ENCODE peak calls at places on chromosomes 16 and 17, in eight cellular contexts. B, Z, J, Y, I, M, C and U are unnamed samples. For H3K36me3 and H3K27me3, the result is how much of the 10 kb centered on the place peaks cover.

GRCh38 chr17:73976676-73977521 is 226.6 kb upstream of the RPL38 start:
- DNase-seq in B (no peak), Z (no peak), J (no peak), Y (no peak), I (no peak), M (no peak), C (no peak), U (peak)

GRCh38 chr17:9843152-9844010 is 17.7 kb downstream of the GLP2R start:
- DNase-seq in B (no peak), Z (no peak), J (no peak), Y (no peak), I (no peak), M (no peak), C (no peak), U (no peak)

GRCh38 chr17:45284176-45285140 is 22.6 kb upstream of the SPATA32 start:
- DNase-seq in B (no peak), Z (no peak), J (peak), Y (peak), I (peak), M (peak), C (no peak), U (no peak)

GRCh38 chr16:28473714-28474265 is 1.7 kb upstream of the NPIPB7 start:
- DNase-seq in B (no peak), Z (no peak), J (no peak), Y (no peak), I (no peak), M (no peak), C (no peak), U (no peak)

GRCh38 chr16:71214771-71215381 is 15.6 kb downstream of the HYDIN start:
- DNase-seq in B (no peak), Z (no peak), J (no peak), Y (no peak), I (no peak), M (peak), C (no peak), U (no peak)

GRCh38 chr17:38789185-38789584 is 10.2 kb downstream of the PIP4K2B start:
- DNase-seq in B (no peak), Z (no peak), J (no peak), Y (no peak), I (no peak), M (no peak), C (no peak), U (no peak)

GRCh38 chr16:10749680-10750035 is 6.0 kb downstream of the NUBP1 start:
- DNase-seq in B (no peak), Z (no peak), J (no peak), Y (no peak), I (no peak), M (no peak), C (no peak), U (peak)

GRCh38 chr17:14299261-14300093 is 1.4 kb upstream of the HS3ST3B1 start:
- DNase-seq in B (no peak), Z (peak), J (no peak), Y (no peak), I (no peak), M (peak), C (no peak), U (peak)

GRCh38 chr17:19744922-19745757 is 3.0 kb downstream of the ALDH3A1 start:
- DNase-seq in B (peak), Z (peak), J (peak), Y (peak), I (peak), M (no peak), C (peak), U (no peak)

GRCh38 chr16:59635674-59636073 is 901.6 kb upstream of the GOT2 start:
- DNase-seq in B (no peak), Z (no peak), J (no peak), Y (no peak), I (no peak), M (no peak), C (peak), U (peak)

GRCh38 chr17:42131232-42131631 is 8.6 kb downstream of the HSPB9 start:
- DNase-seq in B (no peak), Z (no peak), J (no peak), Y (no peak), I (no peak), M (no peak), C (no peak), U (no peak)

GRCh38 chr16:77359065-77359502 is 75.8 kb downstream of the ADAMTS18 start:
- DNase-seq in B (no peak), Z (no peak), J (no peak), Y (no peak), I (peak), M (peak), C (peak), U (peak)

GRCh38 chr16:53412549-53412948 is 21.7 kb upstream of the RBL2 start:
- DNase-seq in B (no peak), Z (no peak), J (no peak), Y (no peak), I (no peak), M (no peak), C (no peak), U (no peak)

GRCh38 chr16:86024210-86024609 is 125.2 kb downstream of the IRF8 start:
- DNase-seq in B (no peak), Z (no peak), J (no peak), Y (no peak), I (no peak), M (no peak), C (no peak), U (no peak)

GRCh38 chr17:13871261-13871660 is 198.0 kb upstream of the COX10 start:
- DNase-seq in B (no peak), Z (no peak), J (no peak), Y (no peak), I (no peak), M (no peak), C (no peak), U (no peak)

GRCh38 chr17:42153919-42154491 is 784 bp downstream of the RAB5C start:
- DNase-seq in B (no peak), Z (no peak), J (no peak), Y (no peak), I (no peak), M (peak), C (peak), U (peak)

GRCh38 chr16:84720180-84720579 is 20.4 kb downstream of the USP10 start:
- DNase-seq in B (no peak), Z (no peak), J (no peak), Y (no peak), I (no peak), M (no peak), C (peak), U (no peak)

GRCh38 chr16:81004646-81005353 is 1.9 kb downstream of the CMC2 start:
- DNase-seq in B (no peak), Z (no peak), J (no peak), Y (no peak), I (peak), M (peak), C (peak), U (peak)

GRCh38 chr16:69073181-69073669 is 32.2 kb upstream of the HAS3 start:
- DNase-seq in B (no peak), Z (peak), J (no peak), Y (no peak), I (no peak), M (no peak), C (peak), U (peak)

GRCh38 chr17:38867179-38867994 is 2.5 kb upstream of the LASP1 start:
- DNase-seq in B (peak), Z (peak), J (peak), Y (no peak), I (no peak), M (peak), C (peak), U (peak)

GRCh38 chr17:49887744-49888360 is 40.0 kb upstream of the TAC4 start:
- DNase-seq in B (no peak), Z (no peak), J (no peak), Y (peak), I (peak), M (no peak), C (no peak), U (no peak)

GRCh38 chr16:70463235-70463634 is 8.8 kb downstream of the FCSK start:
- DNase-seq in B (no peak), Z (no peak), J (no peak), Y (no peak), I (no peak), M (no peak), C (no peak), U (no peak)

GRCh38 chr16:58713742-58714141 is 20.4 kb downstream of the GOT2 start:
- DNase-seq in B (no peak), Z (no peak), J (no peak), Y (no peak), I (no peak), M (no peak), C (no peak), U (no peak)

GRCh38 chr17:45942284-45942683 is 47.9 kb downstream of the MAPT start:
- DNase-seq in B (peak), Z (no peak), J (peak), Y (peak), I (peak), M (no peak), C (no peak), U (peak)

GRCh38 chr17:60154616-60155426 is 5.0 kb downstream of the CA4 start:
- DNase-seq in B (peak), Z (no peak), J (no peak), Y (no peak), I (no peak), M (no peak), C (peak), U (peak)

GRCh38 chr16:19118938-19119431 is 5.2 kb downstream of the ITPRIPL2 start:
- DNase-seq in B (peak), Z (peak), J (no peak), Y (peak), I (no peak), M (no peak), C (peak), U (peak)

GRCh38 chr17:40915721-40916256 is 21.7 kb downstream of the KRT23 start:
- DNase-seq in B (no peak), Z (no peak), J (no peak), Y (no peak), I (no peak), M (no peak), C (no peak), U (no peak)

GRCh38 chr16:48231675-48232214 is 12.4 kb upstream of the LONP2 start:
- DNase-seq in B (no peak), Z (no peak), J (peak), Y (no peak), I (peak), M (peak), C (peak), U (peak)

GRCh38 chr17:8371786-8372185 is 4.7 kb downstream of the KRABD2 start:
- DNase-seq in B (no peak), Z (no peak), J (no peak), Y (no peak), I (no peak), M (no peak), C (no peak), U (no peak)

GRCh38 chr16:75224281-75224680 is 5.5 kb downstream of the CTRB1 start:
- DNase-seq in B (no peak), Z (no peak), J (no peak), Y (no peak), I (no peak), M (no peak), C (no peak), U (no peak)

GRCh38 chr16:54284319-54284930 is 2.2 kb downstream of the IRX3 start:
- DNase-seq in B (no peak), Z (no peak), J (no peak), Y (no peak), I (peak), M (peak), C (no peak), U (peak)

GRCh38 chr16:23597003-23597756 is 1.1 kb upstream of the NDUFAB1 start:
- DNase-seq in B (no peak), Z (no peak), J (peak), Y (no peak), I (no peak), M (peak), C (no peak), U (peak)

GRCh38 chr16:26709754-26710153 is 357.0 kb upstream of the C16orf82 start:
- DNase-seq in B (no peak), Z (no peak), J (no peak), Y (no peak), I (no peak), M (no peak), C (no peak), U (no peak)

GRCh38 chr17:51371732-51372151 is 111.4 kb downstream of the UTP18 start:
- DNase-seq in B (no peak), Z (no peak), J (no peak), Y (no peak), I (peak), M (peak), C (peak), U (peak)

GRCh38 chr16:73046484-73047214 is 1.3 kb downstream of the ZFHX3 start:
- DNase-seq in B (no peak), Z (no peak), J (no peak), Y (no peak), I (no peak), M (no peak), C (no peak), U (no peak)

GRCh38 chr16:63361032-63361624 is 1324.9 kb upstream of the CDH8 start:
- DNase-seq in B (no peak), Z (no peak), J (no peak), Y (no peak), I (no peak), M (peak), C (peak), U (no peak)

GRCh38 chr16:78607465-78607864 is 508.0 kb downstream of the WWOX start:
- DNase-seq in B (no peak), Z (no peak), J (no peak), Y (no peak), I (no peak), M (no peak), C (no peak), U (no peak)

GRCh38 chr16:10981697-10982216 is 37.4 kb downstream of the CLEC16A start:
- DNase-seq in B (no peak), Z (no peak), J (no peak), Y (no peak), I (no peak), M (peak), C (no peak), U (peak)

GRCh38 chr17:2972749-2973148 is 90.7 kb downstream of the OR1D5 start:
- DNase-seq in B (no peak), Z (no peak), J (no peak), Y (no peak), I (no peak), M (no peak), C (no peak), U (no peak)

GRCh38 chr17:2967515-2967914 is 95.9 kb downstream of the OR1D5 start:
- DNase-seq in B (no peak), Z (no peak), J (peak), Y (peak), I (no peak), M (no peak), C (no peak), U (no peak)

GRCh38 chr17:2974347-2974746 is 89.1 kb downstream of the OR1D5 start:
- DNase-seq in B (no peak), Z (no peak), J (no peak), Y (no peak), I (no peak), M (no peak), C (no peak), U (no peak)

GRCh38 chr17:2975469-2975958 is 87.9 kb downstream of the OR1D5 start:
- DNase-seq in B (peak), Z (no peak), J (no peak), Y (peak), I (peak), M (peak), C (no peak), U (peak)

DNA sequence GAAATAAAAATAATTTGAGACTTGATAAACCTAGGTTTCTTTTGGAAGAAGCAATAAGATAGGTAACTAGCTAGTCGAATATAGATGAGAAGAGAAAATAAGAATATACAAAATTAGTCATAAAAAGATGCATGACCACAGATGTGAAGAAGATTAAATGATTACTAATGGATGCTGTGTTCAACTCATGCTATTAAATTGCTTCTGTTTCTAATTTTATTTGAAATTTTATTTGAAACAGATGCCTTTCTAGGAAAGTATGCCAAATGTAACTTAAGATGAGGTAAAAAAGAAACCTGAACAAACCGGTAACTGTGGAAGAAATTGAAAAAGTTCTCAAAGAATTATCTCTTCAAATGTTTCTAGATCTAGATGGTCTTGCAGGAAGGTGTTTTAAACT is 91.6 kb downstream of the OR1D5 start:
- DNase-seq in B (no peak), Z (no peak), J (no peak), Y (no peak), I (no peak), M (no peak), C (no peak), U (no peak)
- H3K4me3 ChIP-seq in B (no peak), Z (no peak), J (no peak), Y (no peak), I (no peak), M (no peak), C (no peak), U (no peak)

GRCh38 chr17:28907709-28908475 is 5.0 kb upstream of the DHRS13 start:
- DNase-seq in B (no peak), Z (no peak), J (no peak), Y (no peak), I (no peak), M (no peak), C (no peak), U (no peak)

GRCh38 chr17:28908640-28909098 is 5.8 kb upstream of the DHRS13 start:
- DNase-seq in B (peak), Z (no peak), J (no peak), Y (no peak), I (no peak), M (no peak), C (peak), U (peak)

GRCh38 chr17:28904800-28905199 is 1.9 kb upstream of the DHRS13 start:
- DNase-seq in B (no peak), Z (no peak), J (no peak), Y (no peak), I (no peak), M (no peak), C (no peak), U (no peak)

GRCh38 chr17:28906276-28907051 is 3.6 kb upstream of the DHRS13 start:
- DNase-seq in B (no peak), Z (no peak), J (no peak), Y (no peak), I (no peak), M (no peak), C (no peak), U (no peak)

GRCh38 chr17:28907052-28907438 is 4.2 kb upstream of the DHRS13 start:
- DNase-seq in B (no peak), Z (no peak), J (no peak), Y (no peak), I (no peak), M (no peak), C (no peak), U (no peak)
- H3K36me3 ChIP-seq in B (under half), Z (under half), J (half or more), Y (under half), I (under half), M (under half), C (half or more), U (half or more)

GRCh38 chr17:79862771-79863440 is 23.7 kb upstream of the CBX4 start:
- DNase-seq in B (no peak), Z (no peak), J (no peak), Y (no peak), I (no peak), M (no peak), C (no peak), U (no peak)
- H3K27me3 ChIP-seq in B (under half), Z (under half), J (half or more), Y (under half), I (under half), M (under half), C (under half), U (under half)

GRCh38 chr17:34254146-34254545 is 939 bp upstream of the CCL2 start:
- DNase-seq in B (no peak), Z (no peak), J (no peak), Y (no peak), I (no peak), M (no peak), C (no peak), U (peak)

GRCh38 chr17:34255841-34256240 is 756 bp downstream of the CCL2 start:
- DNase-seq in B (no peak), Z (no peak), J (no peak), Y (no peak), I (no peak), M (no peak), C (no peak), U (no peak)

GRCh38 chr17:34255381-34255732 is 272 bp downstream of the CCL2 start:
- DNase-seq in B (no peak), Z (no peak), J (no peak), Y (no peak), I (no peak), M (no peak), C (no peak), U (no peak)

GRCh38 chr17:34252890-34253525 is 2.1 kb upstream of the CCL2 start:
- DNase-seq in B (no peak), Z (no peak), J (no peak), Y (no peak), I (no peak), M (no peak), C (peak), U (no peak)

GRCh38 chr17:34254651-34255380 is at the start of gene CCL2:
- DNase-seq in B (peak), Z (peak), J (peak), Y (peak), I (peak), M (peak), C (peak), U (peak)
- H3K4me3 ChIP-seq in B (peak), Z (peak), J (peak), Y (peak), I (peak), M (no peak), C (peak), U (peak)

GRCh38 chr17:75703191-75703590 is 18.1 kb upstream of the ITGB4 start:
- DNase-seq in B (no peak), Z (no peak), J (no peak), Y (no peak), I (no peak), M (no peak), C (no peak), U (no peak)
- H3K36me3 ChIP-seq in B (half or more), Z (under half), J (half or more), Y (under half), I (under half), M (under half), C (half or more), U (half or more)

GRCh38 chr17:83097831-83098230 is 18.4 kb downstream of the METRNL start:
- DNase-seq in B (no peak), Z (no peak), J (no peak), Y (no peak), I (no peak), M (no peak), C (no peak), U (no peak)

GRCh38 chr17:83099570-83100181 is 20.3 kb downstream of the METRNL start:
- DNase-seq in B (peak), Z (no peak), J (no peak), Y (no peak), I (no peak), M (no peak), C (no peak), U (peak)

GRCh38 chr17:83099086-83099540 is 19.7 kb downstream of the METRNL start:
- DNase-seq in B (no peak), Z (no peak), J (no peak), Y (no peak), I (no peak), M (no peak), C (no peak), U (no peak)

GRCh38 chr17:83096401-83097220 is 17.2 kb downstream of the METRNL start:
- DNase-seq in B (no peak), Z (no peak), J (no peak), Y (peak), I (peak), M (no peak), C (no peak), U (no peak)

DNA sequence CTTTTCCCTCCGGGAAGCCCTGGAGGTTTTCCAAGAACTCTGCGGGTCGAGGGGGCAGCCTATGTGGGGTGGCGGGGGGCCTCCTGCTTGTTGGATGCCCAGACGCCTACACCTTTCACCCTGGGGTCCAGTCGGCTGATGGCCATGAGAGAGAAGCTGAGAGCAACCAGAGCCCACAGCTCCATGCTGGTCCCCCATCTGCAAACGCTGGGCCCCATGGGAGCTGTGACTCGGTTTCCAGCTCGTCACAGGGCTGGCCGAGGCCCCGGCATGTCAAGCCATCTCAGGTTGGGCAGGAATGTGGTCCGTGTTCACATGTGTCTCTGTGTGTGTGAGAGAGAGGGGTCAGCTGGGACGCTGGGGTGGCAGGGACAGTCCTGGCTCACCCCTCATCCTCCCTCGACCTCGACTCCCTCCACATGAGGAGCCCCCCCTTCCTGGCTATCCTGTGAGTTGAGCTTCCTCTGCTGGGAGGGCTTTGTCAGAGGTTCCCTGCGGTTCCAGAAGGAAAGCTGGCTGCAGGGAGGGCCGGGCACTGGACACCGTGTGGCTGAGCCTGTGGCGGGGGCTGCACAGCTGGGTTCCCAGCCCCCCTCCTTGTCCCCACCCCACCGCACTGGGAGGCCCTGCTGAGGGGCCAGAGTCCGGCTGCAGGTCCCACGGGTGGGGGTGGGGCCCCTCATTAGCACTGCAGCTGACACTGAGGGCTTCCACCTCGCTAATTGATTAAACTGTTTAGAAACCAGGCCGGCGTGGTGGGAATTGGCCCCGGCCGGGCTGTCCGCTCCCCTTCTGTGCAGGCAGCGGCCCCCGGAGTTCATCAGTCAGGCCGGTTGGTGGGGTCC is 19.1 kb downstream of the METRNL start:
- DNase-seq in B (no peak), Z (no peak), J (no peak), Y (no peak), I (no peak), M (no peak), C (no peak), U (no peak)
- H3K27me3 ChIP-seq in B (under half), Z (under half), J (under half), Y (under half), I (under half), M (under half), C (under half), U (under half)